ENCODE peak calls at places on chromosomes 6 and 20, in four cellular contexts. U, G, T and H are unnamed samples. For H3K36me3, the result is how much of the 10 kb centered on the place peaks cover.

GRCh38 chr6:23547851-23548250 is 578.2 kb upstream of the NRSN1 start:
- DNase-seq in U (no peak), G (peak), T (no peak), H (no peak)

GRCh38 chr6:106631356-106631755 is 2.0 kb downstream of the QRSL1 start:
- DNase-seq in U (no peak), G (no peak), T (no peak), H (no peak)

GRCh38 chr20:47857994-47858557 is 72.8 kb upstream of the SULF2 start:
- DNase-seq in U (no peak), G (no peak), T (peak), H (no peak)

GRCh38 chr6:11271637-11272036 is 39.2 kb upstream of the NEDD9 start:
- DNase-seq in U (no peak), G (no peak), T (no peak), H (no peak)

GRCh38 chr20:31633339-31633914 is 4.3 kb upstream of the COX4I2 start:
- DNase-seq in U (peak), G (no peak), T (no peak), H (no peak)

GRCh38 chr6:163929538-163929937 is 515.0 kb downstream of the QKI start:
- DNase-seq in U (no peak), G (no peak), T (no peak), H (no peak)

GRCh38 chr6:122604676-122605075 is 5.5 kb upstream of the PKIB start:
- DNase-seq in U (no peak), G (no peak), T (no peak), H (no peak)

GRCh38 chr20:46830886-46831632 is 63.6 kb upstream of the EYA2 start:
- DNase-seq in U (no peak), G (no peak), T (no peak), H (no peak)

GRCh38 chr6:140382351-140382750 is 1007.9 kb upstream of the CITED2 start:
- DNase-seq in U (no peak), G (no peak), T (no peak), H (no peak)

DNA sequence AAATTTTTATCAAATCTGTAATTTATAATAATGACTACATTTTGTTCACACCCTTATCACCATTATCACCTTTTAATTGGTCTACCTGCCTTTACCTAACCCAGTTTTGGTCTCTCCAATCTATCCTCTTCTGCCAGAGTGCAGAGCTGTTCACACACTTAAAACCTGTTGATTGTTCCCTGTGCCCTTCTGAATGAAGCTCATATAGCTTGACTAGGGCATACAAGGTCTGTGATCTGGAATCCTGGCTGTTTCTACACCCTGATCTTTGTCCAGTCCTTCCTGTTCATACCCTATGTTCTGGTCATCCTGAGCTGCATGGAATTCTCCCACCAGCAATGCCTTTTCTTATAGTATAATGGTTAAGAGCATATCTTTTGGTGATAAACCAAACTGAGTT is 28.9 kb upstream of the SUMO4 start:
- DNase-seq in U (no peak), G (no peak), T (no peak), H (no peak)
- H3K36me3 ChIP-seq in U (under half), G (under half), T (under half), H (under half)

DNA sequence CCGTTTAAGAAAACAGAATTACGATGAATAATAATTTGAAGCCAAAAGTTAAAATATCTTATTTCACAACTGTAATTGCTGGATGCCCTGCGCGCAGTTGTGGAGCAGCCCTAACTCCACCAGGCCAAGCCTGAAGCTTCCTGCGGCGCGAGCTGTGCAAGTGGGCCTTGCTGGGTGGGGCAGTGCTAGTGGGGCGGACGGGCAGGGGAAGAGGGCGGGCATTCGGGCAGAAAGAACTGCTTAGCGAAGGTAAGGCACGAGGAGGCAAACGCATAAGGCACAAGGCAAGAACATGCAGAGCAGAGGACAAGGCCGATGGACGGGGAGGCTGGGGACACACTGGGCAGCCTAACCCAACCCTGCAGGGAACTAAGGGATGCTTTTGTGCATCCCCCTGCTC is 2.2 kb downstream of the HLA-DQB2 start:
- DNase-seq in U (no peak), G (peak), T (no peak), H (no peak)
- H3K36me3 ChIP-seq in U (under half), G (under half), T (under half), H (under half)

DNA sequence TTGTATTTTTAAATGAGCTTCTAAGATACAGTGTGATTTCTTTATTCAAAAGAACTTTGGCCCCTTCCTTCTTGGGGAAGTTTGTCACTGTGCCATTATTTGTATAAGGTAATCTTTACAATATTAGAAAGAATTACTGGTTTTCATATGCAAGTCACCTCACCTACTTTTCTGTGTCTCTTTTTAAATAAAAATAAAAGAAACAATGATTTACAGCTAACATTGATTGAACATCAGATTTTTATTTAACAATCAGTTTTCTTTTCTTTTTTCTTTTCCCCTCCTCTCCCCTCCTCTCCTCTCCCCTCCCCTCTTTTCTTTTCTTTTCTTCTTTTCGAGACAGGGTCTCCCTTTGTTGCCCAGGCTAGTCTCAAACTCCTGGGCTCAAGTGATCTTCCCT is 46.0 kb downstream of the CDC40 start:
- DNase-seq in U (no peak), G (no peak), T (no peak), H (no peak)
- H3K36me3 ChIP-seq in U (under half), G (under half), T (under half), H (half or more)

GRCh38 chr6:31639043-31639442 is 13.4 kb downstream of the BAG6 start:
- DNase-seq in U (no peak), G (no peak), T (no peak), H (no peak)

GRCh38 chr6:31640612-31641011 is 11.8 kb downstream of the BAG6 start:
- DNase-seq in U (no peak), G (no peak), T (no peak), H (no peak)

GRCh38 chr6:31641370-31641769 is 11.1 kb downstream of the BAG6 start:
- DNase-seq in U (no peak), G (no peak), T (no peak), H (no peak)

GRCh38 chr6:31636698-31637596 is 15.5 kb downstream of the BAG6 start:
- DNase-seq in U (no peak), G (no peak), T (no peak), H (no peak)

GRCh38 chr6:31639449-31639861 is 13.0 kb downstream of the BAG6 start:
- DNase-seq in U (no peak), G (no peak), T (no peak), H (no peak)
- H3K36me3 ChIP-seq in U (under half), G (half or more), T (under half), H (half or more)

GRCh38 chr6:13288969-13289391 is 39.4 kb downstream of the TBC1D7 start:
- DNase-seq in U (no peak), G (no peak), T (no peak), H (no peak)
- H3K36me3 ChIP-seq in U (under half), G (under half), T (under half), H (under half)

GRCh38 chr6:149593443-149593842 is 27.3 kb downstream of the GINM1 start:
- DNase-seq in U (no peak), G (no peak), T (no peak), H (no peak)

DNA sequence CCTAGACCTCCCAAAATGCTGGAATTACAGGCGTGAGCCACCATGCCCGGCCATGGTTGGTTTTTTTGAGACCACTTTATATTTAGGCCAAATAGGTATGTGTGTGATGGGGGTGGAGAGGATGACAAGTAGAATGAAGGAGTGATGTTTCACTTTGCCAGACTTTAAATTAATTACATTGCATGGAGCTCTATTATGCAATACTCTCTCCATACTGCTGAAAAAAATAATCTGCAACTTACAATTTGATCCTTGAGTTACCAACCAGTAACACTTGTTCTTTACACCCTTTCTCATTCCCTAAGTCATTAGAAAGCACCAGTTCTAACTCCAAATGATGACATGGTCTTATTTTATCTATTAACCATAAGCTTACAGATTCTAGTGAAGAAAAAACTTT is 26.8 kb downstream of the GINM1 start:
- DNase-seq in U (no peak), G (no peak), T (no peak), H (no peak)
- H3K36me3 ChIP-seq in U (under half), G (under half), T (under half), H (half or more)

DNA sequence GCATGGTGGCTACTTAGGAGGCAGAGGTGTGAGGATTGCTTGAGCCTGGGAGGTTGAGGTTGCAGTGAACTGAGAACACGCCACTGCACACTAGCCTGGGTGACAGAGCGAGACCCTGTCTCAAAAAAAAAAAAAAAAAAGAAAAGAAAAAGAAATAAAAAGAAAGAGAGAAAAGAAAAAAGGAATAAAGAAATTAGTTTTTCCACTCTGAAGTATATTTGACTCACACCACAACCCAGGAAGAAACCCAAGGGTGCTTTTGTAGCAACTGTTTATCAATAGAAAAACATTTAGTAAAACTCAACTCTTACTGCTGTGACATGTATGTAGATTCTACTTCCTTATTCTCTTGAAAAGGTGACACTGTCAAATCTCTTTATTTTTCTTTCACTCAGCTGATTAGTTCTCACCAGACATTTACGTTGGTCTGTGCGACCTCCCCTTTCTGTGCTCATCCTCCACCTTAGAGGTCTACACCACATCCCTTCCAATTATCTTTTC is 100.0 kb upstream of the SHLD1 start:
- DNase-seq in U (no peak), G (no peak), T (no peak), H (no peak)
- H3K36me3 ChIP-seq in U (under half), G (under half), T (under half), H (under half)

DNA sequence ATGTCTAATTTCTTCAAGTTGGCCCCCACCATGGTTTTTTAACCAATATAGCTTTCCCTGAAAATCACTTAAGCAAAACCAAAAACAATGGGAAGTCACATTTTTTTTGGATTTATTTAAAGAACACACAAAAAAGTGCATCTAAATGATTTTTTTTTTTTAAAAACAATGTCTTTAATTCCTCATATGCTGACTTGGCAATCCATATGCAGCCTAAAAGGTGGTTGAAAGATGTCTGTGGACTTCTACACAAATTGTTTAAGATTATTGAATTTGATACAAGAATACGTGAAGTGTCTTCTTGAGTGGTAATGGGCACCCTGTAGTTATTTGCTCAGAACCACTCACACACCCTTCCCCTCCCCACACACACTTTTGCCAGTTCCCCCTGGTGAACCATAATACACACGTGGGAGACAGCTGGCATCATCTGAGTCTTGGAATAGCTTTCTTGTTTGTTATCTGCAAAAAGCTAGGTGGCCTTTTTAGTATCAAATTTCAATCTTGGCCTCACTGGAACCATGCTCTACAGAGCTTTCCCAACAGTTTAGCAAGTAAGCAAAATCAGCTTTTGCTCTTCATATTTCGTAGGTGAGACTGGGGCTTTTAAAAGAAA is 60.9 kb upstream of the TULP1 start:
- DNase-seq in U (no peak), G (no peak), T (no peak), H (no peak)
- H3K36me3 ChIP-seq in U (under half), G (under half), T (under half), H (under half)